ENCODE peak calls at places on chromosome 15, in six cellular contexts. One of them, this sample, is unnamed.

GRCh38 chr15:94522125-94522524 is 290.8 kb downstream of the MCTP2 start:
- DNase-seq in SK-N-SH: no peak
- DNase-seq in A549: no peak
- DNase-seq in K562: no peak
- DNase-seq in HepG2: no peak
- DNase-seq in GM12878: no peak
- DNase-seq in this sample: no peak

GRCh38 chr15:67334973-67335372 is 80.4 kb downstream of the IQCH start:
- DNase-seq in K562: no peak
- DNase-seq in A549: no peak
- DNase-seq in HepG2: no peak
- DNase-seq in GM12878: no peak
- DNase-seq in SK-N-SH: no peak
- DNase-seq in this sample: no peak

GRCh38 chr15:35495075-35495474 is 50.9 kb downstream of the DPH6 start:
- DNase-seq in GM12878: no peak
- DNase-seq in HepG2: no peak
- DNase-seq in A549: no peak
- DNase-seq in SK-N-SH: no peak
- DNase-seq in K562: no peak
- DNase-seq in this sample: no peak

GRCh38 chr15:78749831-78750230 is 61.4 kb downstream of the ADAMTS7 start:
- DNase-seq in GM12878: no peak
- DNase-seq in SK-N-SH: no peak
- DNase-seq in A549: no peak
- DNase-seq in HepG2: no peak
- DNase-seq in K562: no peak
- DNase-seq in this sample: peak

GRCh38 chr15:65829150-65829764 is 37.2 kb upstream of the DENND4A start:
- DNase-seq in K562: peak
- DNase-seq in A549: peak
- DNase-seq in GM12878: no peak
- DNase-seq in HepG2: peak
- DNase-seq in SK-N-SH: peak
- DNase-seq in this sample: no peak

GRCh38 chr15:95446854-95447253 is 883.6 kb upstream of the NR2F2 start:
- DNase-seq in SK-N-SH: no peak
- DNase-seq in A549: no peak
- DNase-seq in K562: no peak
- DNase-seq in GM12878: peak
- DNase-seq in HepG2: no peak
- DNase-seq in this sample: no peak

GRCh38 chr15:70361106-70361505 is 263.4 kb upstream of the TLE3 start:
- DNase-seq in HepG2: no peak
- DNase-seq in SK-N-SH: no peak
- DNase-seq in GM12878: no peak
- DNase-seq in A549: no peak
- DNase-seq in K562: no peak
- DNase-seq in this sample: no peak

GRCh38 chr15:55879181-55879580 is 114.2 kb downstream of the NEDD4 start:
- DNase-seq in K562: no peak
- DNase-seq in HepG2: no peak
- DNase-seq in A549: no peak
- DNase-seq in SK-N-SH: no peak
- DNase-seq in GM12878: no peak
- DNase-seq in this sample: no peak

GRCh38 chr15:51203797-51204196 is 109.1 kb upstream of the TNFAIP8L3 start:
- DNase-seq in A549: peak
- DNase-seq in K562: no peak
- DNase-seq in SK-N-SH: no peak
- DNase-seq in HepG2: peak
- DNase-seq in GM12878: no peak
- DNase-seq in this sample: no peak

GRCh38 chr15:62190257-62190656 is 25.2 kb upstream of the C2CD4B start:
- DNase-seq in HepG2: no peak
- DNase-seq in SK-N-SH: no peak
- DNase-seq in K562: no peak
- DNase-seq in A549: no peak
- DNase-seq in GM12878: no peak
- DNase-seq in this sample: no peak

GRCh38 chr15:60421544-60421943 is 23.8 kb upstream of the ANXA2 start:
- DNase-seq in K562: no peak
- DNase-seq in SK-N-SH: no peak
- DNase-seq in HepG2: no peak
- DNase-seq in GM12878: no peak
- DNase-seq in A549: peak
- DNase-seq in this sample: no peak

GRCh38 chr15:25849431-25849921 is 13.7 kb downstream of the ATP10A start:
- DNase-seq in HepG2: no peak
- DNase-seq in GM12878: no peak
- DNase-seq in K562: no peak
- DNase-seq in A549: peak
- DNase-seq in SK-N-SH: peak
- DNase-seq in this sample: no peak

GRCh38 chr15:37891754-37892368 is 42.6 kb upstream of the TMCO5A start:
- DNase-seq in HepG2: peak
- DNase-seq in A549: peak
- DNase-seq in SK-N-SH: peak
- DNase-seq in K562: peak
- DNase-seq in GM12878: no peak
- DNase-seq in this sample: no peak

GRCh38 chr15:101615986-101616848 is 36.0 kb downstream of the TM2D3 start:
- DNase-seq in K562: peak
- DNase-seq in SK-N-SH: no peak
- DNase-seq in GM12878: no peak
- DNase-seq in HepG2: peak
- DNase-seq in A549: peak
- DNase-seq in this sample: peak

GRCh38 chr15:60695713-60696522 is 217.0 kb upstream of the ICE2 start:
- DNase-seq in SK-N-SH: no peak
- DNase-seq in GM12878: no peak
- DNase-seq in K562: no peak
- DNase-seq in HepG2: no peak
- DNase-seq in A549: no peak
- DNase-seq in this sample: no peak

GRCh38 chr15:93278006-93278405 is 189.0 kb upstream of the RGMA start:
- DNase-seq in K562: no peak
- DNase-seq in A549: no peak
- DNase-seq in SK-N-SH: no peak
- DNase-seq in GM12878: no peak
- DNase-seq in HepG2: no peak
- DNase-seq in this sample: no peak

GRCh38 chr15:91586542-91586941 is 267.0 kb upstream of the SLCO3A1 start:
- DNase-seq in A549: no peak
- DNase-seq in HepG2: no peak
- DNase-seq in K562: no peak
- DNase-seq in SK-N-SH: no peak
- DNase-seq in GM12878: no peak
- DNase-seq in this sample: no peak

GRCh38 chr15:67531379-67532059 is 10.6 kb downstream of the C15orf61 start:
- DNase-seq in A549: no peak
- DNase-seq in GM12878: no peak
- DNase-seq in K562: no peak
- DNase-seq in HepG2: no peak
- DNase-seq in SK-N-SH: no peak
- DNase-seq in this sample: no peak

GRCh38 chr15:92076536-92076935 is 223.0 kb downstream of the SLCO3A1 start:
- DNase-seq in K562: no peak
- DNase-seq in HepG2: no peak
- DNase-seq in SK-N-SH: no peak
- DNase-seq in GM12878: no peak
- DNase-seq in A549: no peak
- DNase-seq in this sample: no peak

GRCh38 chr15:57677206-57677605 is 29.3 kb upstream of the POLR2M start:
- DNase-seq in GM12878: no peak
- DNase-seq in A549: no peak
- DNase-seq in K562: no peak
- DNase-seq in HepG2: no peak
- DNase-seq in SK-N-SH: no peak
- DNase-seq in this sample: no peak

GRCh38 chr15:42094512-42094963 is at the start of gene PLA2G4D:
- DNase-seq in K562: no peak
- DNase-seq in HepG2: no peak
- DNase-seq in GM12878: no peak
- DNase-seq in SK-N-SH: no peak
- DNase-seq in A549: no peak
- DNase-seq in this sample: no peak

GRCh38 chr15:65930134-65930533 is 60.8 kb downstream of the RAB11A start:
- DNase-seq in K562: no peak
- DNase-seq in HepG2: no peak
- DNase-seq in GM12878: no peak
- DNase-seq in SK-N-SH: no peak
- DNase-seq in A549: no peak
- DNase-seq in this sample: no peak

GRCh38 chr15:55507567-55507966 is 467 bp downstream of the DNAAF4 start:
- DNase-seq in A549: no peak
- DNase-seq in GM12878: no peak
- DNase-seq in HepG2: no peak
- DNase-seq in K562: no peak
- DNase-seq in SK-N-SH: no peak
- DNase-seq in this sample: no peak

GRCh38 chr15:100687532-100688215 is 85.3 kb downstream of the ASB7 start:
- DNase-seq in GM12878: no peak
- DNase-seq in K562: no peak
- DNase-seq in SK-N-SH: no peak
- DNase-seq in A549: no peak
- DNase-seq in HepG2: no peak
- DNase-seq in this sample: no peak

GRCh38 chr15:57352535-57353316 is 23.6 kb upstream of the CGNL1 start:
- DNase-seq in HepG2: peak
- DNase-seq in SK-N-SH: no peak
- DNase-seq in K562: no peak
- DNase-seq in GM12878: no peak
- DNase-seq in A549: no peak
- DNase-seq in this sample: no peak

GRCh38 chr15:32685576-32685975 is 32.2 kb upstream of the GREM1 start:
- DNase-seq in GM12878: no peak
- DNase-seq in HepG2: no peak
- DNase-seq in A549: peak
- DNase-seq in SK-N-SH: no peak
- DNase-seq in K562: no peak
- DNase-seq in this sample: no peak

GRCh38 chr15:92097473-92098178 is 244.1 kb downstream of the SLCO3A1 start:
- DNase-seq in SK-N-SH: peak
- DNase-seq in HepG2: peak
- DNase-seq in K562: peak
- DNase-seq in A549: peak
- DNase-seq in GM12878: peak
- DNase-seq in this sample: peak

GRCh38 chr15:62848631-62849050 is 193.9 kb upstream of the TPM1 start:
- DNase-seq in SK-N-SH: no peak
- DNase-seq in GM12878: no peak
- DNase-seq in HepG2: peak
- DNase-seq in K562: no peak
- DNase-seq in A549: peak
- DNase-seq in this sample: peak

GRCh38 chr15:69082041-69082502 is 67.6 kb downstream of the NOX5 start:
- DNase-seq in SK-N-SH: no peak
- DNase-seq in HepG2: no peak
- DNase-seq in A549: no peak
- DNase-seq in K562: no peak
- DNase-seq in GM12878: no peak
- DNase-seq in this sample: no peak

GRCh38 chr15:42100021-42100800 is 5.8 kb upstream of the PLA2G4D start:
- DNase-seq in A549: no peak
- DNase-seq in GM12878: no peak
- DNase-seq in HepG2: no peak
- DNase-seq in SK-N-SH: no peak
- DNase-seq in K562: no peak
- DNase-seq in this sample: no peak

GRCh38 chr15:72847033-72847432 is 63.5 kb upstream of the ADPGK start:
- DNase-seq in SK-N-SH: no peak
- DNase-seq in HepG2: no peak
- DNase-seq in A549: no peak
- DNase-seq in GM12878: no peak
- DNase-seq in K562: no peak
- DNase-seq in this sample: no peak

GRCh38 chr15:41936155-41936554 is 36.2 kb downstream of the EHD4 start:
- DNase-seq in GM12878: no peak
- DNase-seq in HepG2: no peak
- DNase-seq in K562: no peak
- DNase-seq in SK-N-SH: no peak
- DNase-seq in A549: no peak
- DNase-seq in this sample: no peak

GRCh38 chr15:80951941-80952340 is 37.7 kb downstream of the MESD start:
- DNase-seq in HepG2: no peak
- DNase-seq in K562: no peak
- DNase-seq in SK-N-SH: no peak
- DNase-seq in GM12878: no peak
- DNase-seq in A549: no peak
- DNase-seq in this sample: no peak

GRCh38 chr15:96336643-96337353 is 6.3 kb downstream of the NR2F2 start:
- DNase-seq in K562: no peak
- DNase-seq in GM12878: no peak
- DNase-seq in SK-N-SH: no peak
- DNase-seq in HepG2: peak
- DNase-seq in A549: no peak
- DNase-seq in this sample: no peak

GRCh38 chr15:69232144-69232543 is 66.6 kb upstream of the PAQR5 start:
- DNase-seq in K562: no peak
- DNase-seq in GM12878: no peak
- DNase-seq in A549: no peak
- DNase-seq in HepG2: no peak
- DNase-seq in SK-N-SH: no peak
- DNase-seq in this sample: no peak

GRCh38 chr15:64717735-64718495 is 57.5 kb downstream of the RBPMS2 start:
- DNase-seq in GM12878: no peak
- DNase-seq in SK-N-SH: no peak
- DNase-seq in HepG2: no peak
- DNase-seq in A549: no peak
- DNase-seq in K562: no peak
- DNase-seq in this sample: no peak
- TF ChIP-seq CHD2 in GM12878: no peak
- TF ChIP-seq CHD2 in SK-N-SH: no peak
- TF ChIP-seq CHD2 in HepG2: no peak
- TF ChIP-seq CHD2 in A549: no peak
- TF ChIP-seq CHD2 in K562: no peak
- TF ChIP-seq CHD2 in this sample: no peak

GRCh38 chr15:77393471-77393840 is 26.4 kb downstream of the PEAK1 start:
- DNase-seq in SK-N-SH: no peak
- DNase-seq in GM12878: no peak
- DNase-seq in HepG2: no peak
- DNase-seq in K562: no peak
- DNase-seq in A549: no peak
- DNase-seq in this sample: no peak
- TF ChIP-seq CHD2 in SK-N-SH: no peak
- TF ChIP-seq CHD2 in GM12878: no peak
- TF ChIP-seq CHD2 in HepG2: no peak
- TF ChIP-seq CHD2 in K562: no peak
- TF ChIP-seq CHD2 in A549: no peak
- TF ChIP-seq CHD2 in this sample: no peak

GRCh38 chr15:40244961-40245523 is 6.2 kb downstream of the PAK6 start:
- DNase-seq in K562: no peak
- DNase-seq in A549: no peak
- DNase-seq in GM12878: no peak
- DNase-seq in SK-N-SH: no peak
- DNase-seq in HepG2: peak
- DNase-seq in this sample: no peak
- TF ChIP-seq CHD2 in K562: no peak
- TF ChIP-seq CHD2 in A549: no peak
- TF ChIP-seq CHD2 in GM12878: no peak
- TF ChIP-seq CHD2 in SK-N-SH: no peak
- TF ChIP-seq CHD2 in HepG2: no peak
- TF ChIP-seq CHD2 in this sample: no peak

GRCh38 chr15:30671309-30671708 is 45.4 kb downstream of the ARHGAP11B start:
- DNase-seq in SK-N-SH: no peak
- DNase-seq in GM12878: no peak
- DNase-seq in K562: no peak
- DNase-seq in HepG2: no peak
- DNase-seq in A549: no peak
- DNase-seq in this sample: no peak
- TF ChIP-seq CHD2 in SK-N-SH: no peak
- TF ChIP-seq CHD2 in GM12878: no peak
- TF ChIP-seq CHD2 in K562: no peak
- TF ChIP-seq CHD2 in HepG2: no peak
- TF ChIP-seq CHD2 in A549: no peak
- TF ChIP-seq CHD2 in this sample: no peak